ENCODE peak calls at places on chromosomes 5 and 9, in eight cellular contexts. C, E, F, X, N, Q, I and V are unnamed samples.
A peak's percentile ranks its signal among the peaks of the same experiment; 100 is the strongest.

GRCh38 chr9:16180546-16180945 is 627.7 kb downstream of the CCDC171 start:
- DNase-seq in E (peak; percentile 90), F (no peak), C (no peak), I (no peak), Q (peak; percentile 29), N (no peak), X (no peak), V (no peak)

GRCh38 chr5:13991365-13991764 is 46.9 kb upstream of the DNAH5 start:
- DNase-seq in N (no peak), I (no peak), C (no peak), E (no peak), Q (no peak), X (no peak), F (no peak), V (no peak)

GRCh38 chr5:1204693-1205242 is 3.4 kb downstream of the SLC6A19 start:
- DNase-seq in N (peak; percentile 63), X (no peak), F (peak; percentile 31), Q (no peak), E (peak; percentile 38), C (peak; percentile 6), I (no peak), V (no peak)

GRCh38 chr9:21656776-21657637 is 145.4 kb upstream of the MTAP start:
- DNase-seq in X (no peak), F (peak; percentile 96), C (no peak), Q (peak; percentile 78), N (no peak), I (no peak), E (peak; percentile 85), V (no peak)

GRCh38 chr9:126147186-126147585 is 179.4 kb upstream of the MVB12B start:
- DNase-seq in C (no peak), N (no peak), I (no peak), Q (peak; percentile 6), X (no peak), F (no peak), E (no peak), V (no peak)

GRCh38 chr5:90888511-90889324 is 330.1 kb downstream of the ADGRV1 start:
- DNase-seq in E (peak; percentile 54), Q (no peak), I (no peak), F (peak; percentile 39), X (no peak), C (peak; percentile 2), N (no peak), V (peak; percentile 12)

GRCh38 chr9:135397142-135397541 is 82.4 kb upstream of the PPP1R26 start:
- DNase-seq in Q (no peak), N (no peak), F (no peak), C (no peak), E (no peak), X (no peak), I (no peak), V (no peak)

GRCh38 chr9:83538172-83538889 is at the start of gene FRMD3:
- DNase-seq in I (peak; percentile 75), X (peak; percentile 93), F (peak; percentile 73), N (peak; percentile 74), C (peak; percentile 91), Q (peak; percentile 88), E (peak; percentile 87), V (peak; percentile 59)

GRCh38 chr9:80437825-80438224 is 866.1 kb downstream of the TLE4 start:
- DNase-seq in E (no peak), C (no peak), N (no peak), X (no peak), F (no peak), Q (no peak), I (no peak), V (no peak)

GRCh38 chr5:179405426-179406030 is 60.3 kb upstream of the ADAMTS2 start:
- DNase-seq in N (no peak), F (no peak), X (no peak), I (no peak), E (no peak), C (no peak), Q (peak; percentile 10), V (no peak)

GRCh38 chr9:13014484-13014883 is 239.7 kb downstream of the LURAP1L start:
- DNase-seq in Q (peak; percentile 21), I (no peak), C (no peak), N (no peak), F (peak; percentile 47), E (no peak), X (no peak), V (no peak)

GRCh38 chr5:35319231-35320002 is 89.1 kb upstream of the PRLR start:
- DNase-seq in E (peak; percentile 93), F (peak; percentile 3), N (peak; percentile 44), X (peak; percentile 67), I (peak; percentile 58), C (no peak), Q (no peak), V (no peak)

GRCh38 chr9:126128494-126129142 is 198.0 kb upstream of the MVB12B start:
- DNase-seq in I (no peak), X (no peak), F (no peak), Q (peak; percentile 6), E (no peak), N (peak; percentile 6), C (no peak), V (no peak)

GRCh38 chr5:117539692-117540091 is 965.1 kb upstream of the SEMA6A start:
- DNase-seq in C (no peak), I (no peak), N (peak; percentile 21), Q (no peak), E (no peak), X (no peak), F (no peak), V (no peak)